ENCODE peak calls at places on chromosomes 2 and 18, in six cellular contexts. G, O, D, A, H and F are unnamed samples.

GRCh38 chr18:56967032-56967431 is 179.9 kb upstream of the BOD1L2 start:
- DNase-seq in G (no peak), O (no peak), D (no peak), A (no peak), H (no peak), F (no peak)

GRCh38 chr2:140122001-140122400 is 1341.8 kb upstream of the NXPH2 start:
- DNase-seq in G (no peak), O (no peak), D (peak), A (no peak), H (no peak), F (no peak)

GRCh38 chr2:134361648-134362047 is 107.8 kb downstream of the MGAT5 start:
- DNase-seq in G (no peak), O (no peak), D (peak), A (no peak), H (no peak), F (no peak)

GRCh38 chr2:231343988-231344387 is 51.5 kb upstream of the B3GNT7 start:
- DNase-seq in G (no peak), O (no peak), D (no peak), A (no peak), H (no peak), F (no peak)

GRCh38 chr2:84970266-84970955 is 550 bp upstream of the KCMF1 start:
- DNase-seq in G (peak), O (peak), D (no peak), A (no peak), H (peak), F (peak)

GRCh38 chr2:233674314-233674713 is 2.6 kb downstream of the UGT1A9 start:
- DNase-seq in G (no peak), O (no peak), D (no peak), A (no peak), H (no peak), F (no peak)

GRCh38 chr2:96156926-96157648 is 11.8 kb upstream of the DUSP2 start:
- DNase-seq in G (no peak), O (no peak), D (no peak), A (peak), H (no peak), F (no peak)

GRCh38 chr18:48539406-48540328 is 836 bp downstream of the CTIF start:
- DNase-seq in G (peak), O (peak), D (no peak), A (no peak), H (peak), F (peak)

GRCh38 chr2:38690499-38691420 is 24.8 kb downstream of the GALM start:
- DNase-seq in G (peak), O (no peak), D (peak), A (no peak), H (no peak), F (no peak)

GRCh38 chr18:3481696-3482210 is 31.8 kb downstream of the TGIF1 start:
- DNase-seq in G (peak), O (peak), D (peak), A (no peak), H (peak), F (no peak)

GRCh38 chr2:237707859-237708398 is 80.5 kb downstream of the LRRFIP1 start:
- DNase-seq in G (no peak), O (no peak), D (no peak), A (no peak), H (no peak), F (no peak)

GRCh38 chr2:37415128-37415817 is 70.8 kb downstream of the QPCT start:
- DNase-seq in G (peak), O (no peak), D (no peak), A (no peak), H (no peak), F (no peak)

GRCh38 chr18:62717850-62718229 is 2.5 kb downstream of the PHLPP1 start:
- DNase-seq in G (no peak), O (no peak), D (no peak), A (no peak), H (no peak), F (no peak)

GRCh38 chr2:181364492-181365175 is 92.6 kb upstream of the ITGA4 start:
- DNase-seq in G (no peak), O (no peak), D (no peak), A (no peak), H (no peak), F (no peak)

GRCh38 chr2:113080134-113080533 is 12.4 kb downstream of the IL1F10 start:
- DNase-seq in G (peak), O (peak), D (peak), A (no peak), H (peak), F (no peak)

GRCh38 chr2:20366672-20367116 is 16.1 kb upstream of the PUM2 start:
- DNase-seq in G (no peak), O (no peak), D (no peak), A (no peak), H (no peak), F (no peak)

GRCh38 chr2:217945530-217945929 is 57.3 kb downstream of the TNS1 start:
- DNase-seq in G (no peak), O (no peak), D (no peak), A (no peak), H (no peak), F (no peak)

GRCh38 chr2:185279999-185280398 is 458.6 kb upstream of the FSIP2 start:
- DNase-seq in G (no peak), O (no peak), D (peak), A (no peak), H (no peak), F (no peak)

GRCh38 chr18:70195852-70196434 is 9.5 kb downstream of the RTTN start:
- DNase-seq in G (no peak), O (no peak), D (peak), A (no peak), H (no peak), F (peak)

GRCh38 chr2:241038374-241039180 is 40.2 kb downstream of the SNED1 start:
- DNase-seq in G (no peak), O (no peak), D (no peak), A (no peak), H (no peak), F (no peak)

GRCh38 chr2:178241852-178242551 is 47.7 kb downstream of the OSBPL6 start:
- DNase-seq in G (no peak), O (no peak), D (no peak), A (no peak), H (no peak), F (no peak)

GRCh38 chr2:239113164-239113563 is 265.3 kb downstream of the TWIST2 start:
- DNase-seq in G (no peak), O (no peak), D (peak), A (no peak), H (no peak), F (no peak)

GRCh38 chr2:113201496-113202304 is 27.9 kb downstream of the PSD4 start:
- DNase-seq in G (no peak), O (no peak), D (peak), A (no peak), H (no peak), F (no peak)

GRCh38 chr2:236554629-236555282 is 14.9 kb upstream of the ACKR3 start:
- DNase-seq in G (no peak), O (no peak), D (no peak), A (no peak), H (no peak), F (no peak)

GRCh38 chr2:1476617-1477195 is 63.4 kb downstream of the TPO start:
- DNase-seq in G (no peak), O (no peak), D (no peak), A (no peak), H (no peak), F (no peak)

GRCh38 chr2:118498943-118499342 is 348.5 kb downstream of the EN1 start:
- DNase-seq in G (no peak), O (no peak), D (peak), A (no peak), H (no peak), F (no peak)

DNA sequence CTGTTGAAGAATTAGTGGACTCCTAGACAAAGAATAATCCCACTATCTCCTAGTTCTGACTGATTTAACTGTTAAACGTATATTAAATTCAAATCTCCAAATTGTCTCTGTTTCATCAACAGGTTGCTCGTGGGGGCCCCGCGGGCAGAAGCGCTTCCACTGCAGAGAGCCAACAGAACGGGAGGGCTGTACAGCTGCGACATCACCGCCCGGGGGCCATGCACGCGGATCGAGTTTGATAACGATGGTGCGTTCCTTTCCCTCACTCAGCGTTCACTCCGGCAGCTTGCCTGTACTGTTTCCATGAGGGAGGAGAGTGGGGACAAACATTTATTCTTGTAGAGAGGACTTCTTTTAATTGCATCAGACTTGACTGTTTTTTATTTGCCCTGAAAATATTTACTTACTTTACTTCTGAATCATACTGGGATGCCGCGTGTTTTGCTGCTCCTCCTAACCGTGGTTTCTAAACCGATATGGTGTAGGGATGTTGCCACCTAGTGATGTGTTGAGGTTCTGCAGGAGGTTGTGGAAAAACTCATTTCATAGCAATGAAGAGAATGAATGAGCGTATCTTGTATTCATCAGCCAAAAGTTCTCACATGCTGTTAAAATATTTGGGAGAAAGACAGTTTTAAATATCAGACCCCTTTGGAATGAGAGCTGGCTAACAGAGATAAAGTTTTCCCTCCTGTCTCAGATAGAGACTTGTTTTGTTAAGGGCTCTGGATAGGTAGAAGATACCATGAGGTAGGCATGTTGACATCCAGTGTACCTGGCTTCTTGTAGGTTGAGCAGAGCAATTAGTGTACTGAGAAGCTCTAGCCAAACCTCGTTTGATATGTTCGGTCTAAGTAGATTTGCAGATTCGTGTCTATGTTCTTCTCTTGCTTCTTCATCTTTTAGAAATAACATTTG is 38.3 kb downstream of the ITGA6 start:
- DNase-seq in G (peak), O (peak), D (peak), A (no peak), H (peak), F (no peak)
- TF ChIP-seq TAF1 in G (no peak), O (no peak), D (no peak), A (no peak), H (no peak), F (no peak)

DNA sequence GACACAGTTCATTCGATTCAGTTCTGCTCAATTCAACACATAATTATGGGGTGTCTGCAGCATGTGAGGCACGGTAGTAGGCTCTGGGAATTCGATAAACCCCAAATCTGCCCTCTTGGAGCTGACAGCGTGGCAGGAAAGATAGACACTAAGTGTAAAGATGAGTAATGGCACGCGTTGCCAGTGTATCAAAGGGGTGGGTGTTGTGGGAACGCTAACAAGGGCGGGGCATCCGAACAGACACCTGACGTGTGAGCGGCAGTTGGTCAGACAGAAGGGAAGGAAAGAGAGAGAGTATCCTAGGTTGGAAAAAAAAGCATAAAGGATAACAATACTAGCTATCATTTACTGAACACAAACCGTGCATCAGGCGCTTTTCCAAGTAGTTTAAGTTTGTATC is 125.7 kb upstream of the HAAO start:
- DNase-seq in G (no peak), O (no peak), D (no peak), A (no peak), H (no peak), F (no peak)
- TF ChIP-seq POLR2A in G (no peak), O (no peak), D (no peak), A (no peak), H (no peak), F (no peak)

DNA sequence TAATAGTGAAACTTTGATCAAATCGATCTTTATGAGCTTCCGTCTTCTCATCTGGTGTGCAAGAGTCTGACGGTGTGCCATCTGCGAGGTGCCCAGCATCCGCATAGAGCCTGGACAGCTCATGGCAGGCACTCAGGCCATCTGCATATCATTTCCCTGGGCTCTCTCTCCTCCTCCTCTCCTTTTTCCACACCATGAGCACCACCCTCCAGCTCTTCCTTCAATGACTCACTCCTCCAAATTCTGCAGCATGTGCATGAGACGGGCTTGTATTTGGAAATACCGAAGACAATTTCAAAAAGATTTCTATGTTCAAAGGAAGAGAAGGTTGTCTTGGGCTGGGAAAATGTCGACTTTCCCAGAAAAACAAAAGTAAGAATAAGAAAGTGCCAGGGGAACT is 161.0 kb downstream of the CCBE1 start:
- DNase-seq in G (no peak), O (no peak), D (no peak), A (no peak), H (no peak), F (no peak)
- TF ChIP-seq TAF1 in G (no peak), O (no peak), D (no peak), A (no peak), H (no peak), F (no peak)

GRCh38 chr2:174967693-174968260 is 37.4 kb downstream of the CHN1 start:
- DNase-seq in G (no peak), O (no peak), D (no peak), A (no peak), H (no peak), F (no peak)
- TF ChIP-seq POLR2A in G (no peak), O (no peak), D (no peak), A (no peak), H (no peak), F (no peak)

GRCh38 chr2:9256570-9257043 is 50.0 kb downstream of the ASAP2 start:
- DNase-seq in G (no peak), O (no peak), D (no peak), A (no peak), H (no peak), F (no peak)
- TF ChIP-seq TAF1 in G (no peak), O (no peak), D (no peak), A (no peak), H (no peak), F (no peak)

DNA sequence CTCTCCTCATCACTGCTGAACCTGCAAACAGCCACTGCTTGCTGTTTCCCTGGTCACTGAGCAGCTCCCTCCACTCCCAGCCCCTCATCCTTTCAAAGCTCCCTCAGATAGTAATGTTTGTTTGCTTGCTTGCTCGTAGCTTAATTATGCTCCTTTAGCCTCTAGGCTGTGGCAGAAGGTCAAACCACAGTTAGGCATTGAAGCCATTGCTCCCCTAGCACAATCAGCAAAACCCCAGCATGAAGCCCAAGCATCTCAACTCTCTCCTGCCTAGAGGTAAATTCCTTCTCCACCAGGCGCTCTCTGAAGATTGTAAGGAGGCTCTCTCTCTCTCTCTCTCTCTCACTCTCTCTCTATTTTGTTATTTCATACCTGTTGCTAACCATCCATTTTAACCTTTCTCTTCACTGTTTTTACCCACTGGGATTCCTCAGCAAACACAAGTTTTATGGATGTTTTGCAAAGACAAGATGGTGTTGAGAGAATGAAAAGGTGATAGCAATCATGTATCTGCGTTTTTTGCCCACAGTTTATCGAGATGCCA is 135.9 kb upstream of the HNRNPA3 start:
- DNase-seq in G (no peak), O (no peak), D (no peak), A (no peak), H (no peak), F (no peak)
- TF ChIP-seq POLR2A in G (no peak), O (no peak), D (no peak), A (no peak), H (no peak), F (no peak)

GRCh38 chr18:1050012-1050657 is 145.5 kb downstream of the ADCYAP1 start:
- DNase-seq in G (peak), O (no peak), D (no peak), A (no peak), H (no peak), F (no peak)
- TF ChIP-seq TAF1 in G (no peak), O (no peak), D (no peak), A (no peak), H (no peak), F (no peak)

GRCh38 chr18:10040287-10041011 is 126.6 kb downstream of the VAPA start:
- DNase-seq in G (no peak), O (no peak), D (no peak), A (no peak), H (no peak), F (no peak)
- TF ChIP-seq POLR2A in G (no peak), O (no peak), D (no peak), A (no peak), H (no peak), F (no peak)

GRCh38 chr2:187299122-187299906 is 148.7 kb downstream of the CALCRL start:
- DNase-seq in G (no peak), O (no peak), D (no peak), A (no peak), H (no peak), F (no peak)

GRCh38 chr2:187294043-187294442 is 154.0 kb downstream of the CALCRL start:
- DNase-seq in G (no peak), O (no peak), D (no peak), A (no peak), H (no peak), F (no peak)

GRCh38 chr2:187302146-187302545 is 145.9 kb downstream of the CALCRL start:
- DNase-seq in G (no peak), O (no peak), D (no peak), A (no peak), H (no peak), F (no peak)

GRCh38 chr2:187296869-187297268 is 151.2 kb downstream of the CALCRL start:
- DNase-seq in G (no peak), O (no peak), D (no peak), A (no peak), H (no peak), F (no peak)

DNA sequence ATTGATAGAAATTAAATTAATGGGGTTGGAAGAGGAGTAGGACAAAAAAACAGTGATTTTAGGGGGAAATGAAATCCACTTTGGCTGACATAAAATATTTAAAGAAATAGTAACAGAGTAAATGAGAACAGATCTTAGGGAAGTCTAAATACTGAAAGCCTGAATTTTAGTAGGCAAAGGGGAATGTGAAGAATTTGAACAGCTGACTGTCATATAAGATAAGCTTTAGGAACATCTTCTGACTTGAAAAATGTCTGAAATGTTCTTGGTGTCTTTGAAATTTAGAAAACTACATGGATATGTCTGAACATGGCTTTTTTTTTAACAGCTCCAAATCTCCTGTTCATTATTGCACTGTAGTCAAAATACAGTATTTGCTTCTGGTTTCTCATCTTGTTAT is 150.2 kb downstream of the CALCRL start:
- DNase-seq in G (no peak), O (no peak), D (no peak), A (no peak), H (no peak), F (no peak)
- TF ChIP-seq TAF1 in G (no peak), O (no peak), D (no peak), A (no peak), H (no peak), F (no peak)